ENCODE peak calls at places on chromosomes 12 and 14, in seven cellular contexts. F, X, D, A, V, I and T are unnamed samples.

GRCh38 chr12:28446031-28446430 is 255.8 kb downstream of the CCDC91 start:
- DNase-seq in F (no peak), X (no peak), D (no peak), A (no peak), V (no peak), I (no peak), T (no peak)

GRCh38 chr14:55281316-55281839 is 10.2 kb downstream of the FBXO34 start:
- DNase-seq in F (no peak), X (no peak), D (no peak), A (no peak), V (no peak), I (no peak), T (no peak)

GRCh38 chr12:12705833-12706520 is 10.0 kb upstream of the GPR19 start:
- DNase-seq in F (no peak), X (no peak), D (no peak), A (no peak), V (no peak), I (no peak), T (no peak)

GRCh38 chr14:32417956-32418552 is 89.0 kb downstream of the AKAP6 start:
- DNase-seq in F (no peak), X (no peak), D (peak; percentile 76), A (no peak), V (peak; percentile 82), I (no peak), T (no peak)

GRCh38 chr12:108890208-108890607 is 10.3 kb downstream of the DAO start:
- DNase-seq in F (no peak), X (no peak), D (peak; percentile 24), A (no peak), V (peak; percentile 50), I (peak; percentile 14), T (no peak)

GRCh38 chr12:116194935-116195431 is 82.5 kb downstream of the MED13L start:
- DNase-seq in F (no peak), X (peak; percentile 45), D (no peak), A (no peak), V (no peak), I (no peak), T (no peak)

GRCh38 chr14:98949506-98950135 is 322.4 kb downstream of the BCL11B start:
- DNase-seq in F (no peak), X (no peak), D (no peak), A (no peak), V (no peak), I (no peak), T (no peak)

GRCh38 chr12:59164226-59164625 is 243.9 kb upstream of the LRIG3 start:
- DNase-seq in F (no peak), X (no peak), D (no peak), A (no peak), V (no peak), I (no peak), T (no peak)

GRCh38 chr12:31011746-31012567 is 61.7 kb upstream of the DDX11 start:
- DNase-seq in F (no peak), X (no peak), D (no peak), A (no peak), V (no peak), I (no peak), T (no peak)

GRCh38 chr12:80325167-80325959 is 118.7 kb upstream of the PTPRQ start:
- DNase-seq in F (no peak), X (no peak), D (peak; percentile 6), A (no peak), V (no peak), I (no peak), T (no peak)

GRCh38 chr12:104219908-104220404 is 4.4 kb downstream of the TXNRD1 start:
- DNase-seq in F (no peak), X (no peak), D (no peak), A (no peak), V (peak; percentile 100), I (no peak), T (no peak)

GRCh38 chr12:25529738-25530137 is 23.3 kb downstream of the LMNTD1 start:
- DNase-seq in F (no peak), X (no peak), D (peak; percentile 20), A (no peak), V (peak; percentile 33), I (no peak), T (no peak)

GRCh38 chr14:74515891-74516412 is 22.4 kb downstream of the ISCA2 start:
- DNase-seq in F (no peak), X (no peak), D (no peak), A (no peak), V (no peak), I (no peak), T (no peak)

GRCh38 chr14:100826371-100827139 is 637 bp downstream of the MEG3 start:
- DNase-seq in F (no peak), X (no peak), D (no peak), A (peak; percentile 36), V (no peak), I (no peak), T (no peak)

GRCh38 chr14:55864890-55865655 is 253.1 kb upstream of the PELI2 start:
- DNase-seq in F (no peak), X (no peak), D (no peak), A (no peak), V (peak; percentile 60), I (no peak), T (no peak)

GRCh38 chr12:32486158-32486557 is 86.8 kb downstream of the FGD4 start:
- DNase-seq in F (no peak), X (no peak), D (no peak), A (no peak), V (peak; percentile 24), I (no peak), T (no peak)

GRCh38 chr14:55454264-55455151 is 14.1 kb upstream of the TBPL2 start:
- DNase-seq in F (peak; percentile 52), X (no peak), D (peak; percentile 89), A (peak; percentile 71), V (peak; percentile 96), I (no peak), T (no peak)

DNA sequence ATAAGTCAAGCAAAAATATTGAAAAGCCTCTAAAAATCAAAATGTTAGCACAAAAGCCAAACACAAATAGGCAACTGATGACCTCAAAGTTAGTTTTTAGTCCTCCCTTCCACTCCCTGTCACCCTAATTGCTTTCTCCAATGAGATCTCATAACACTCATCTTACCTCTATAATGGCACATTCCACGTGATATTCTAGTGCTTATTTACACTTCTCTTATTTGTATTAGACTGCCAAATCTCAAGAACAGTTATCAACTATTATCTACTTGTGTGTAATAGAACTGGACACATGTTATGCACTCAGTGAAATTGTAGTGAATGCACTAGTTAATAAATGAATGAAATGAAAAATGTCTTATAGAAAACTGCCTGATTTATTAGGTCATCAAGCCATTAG is 55.5 kb upstream of the AVPR1A start:
- DNase-seq in F (no peak), X (no peak), D (no peak), A (no peak), V (no peak), I (no peak), T (no peak)
- TF ChIP-seq CTCF in F (no peak), X (no peak), D (no peak), A (no peak), V (no peak), I (no peak), T (no peak)

DNA sequence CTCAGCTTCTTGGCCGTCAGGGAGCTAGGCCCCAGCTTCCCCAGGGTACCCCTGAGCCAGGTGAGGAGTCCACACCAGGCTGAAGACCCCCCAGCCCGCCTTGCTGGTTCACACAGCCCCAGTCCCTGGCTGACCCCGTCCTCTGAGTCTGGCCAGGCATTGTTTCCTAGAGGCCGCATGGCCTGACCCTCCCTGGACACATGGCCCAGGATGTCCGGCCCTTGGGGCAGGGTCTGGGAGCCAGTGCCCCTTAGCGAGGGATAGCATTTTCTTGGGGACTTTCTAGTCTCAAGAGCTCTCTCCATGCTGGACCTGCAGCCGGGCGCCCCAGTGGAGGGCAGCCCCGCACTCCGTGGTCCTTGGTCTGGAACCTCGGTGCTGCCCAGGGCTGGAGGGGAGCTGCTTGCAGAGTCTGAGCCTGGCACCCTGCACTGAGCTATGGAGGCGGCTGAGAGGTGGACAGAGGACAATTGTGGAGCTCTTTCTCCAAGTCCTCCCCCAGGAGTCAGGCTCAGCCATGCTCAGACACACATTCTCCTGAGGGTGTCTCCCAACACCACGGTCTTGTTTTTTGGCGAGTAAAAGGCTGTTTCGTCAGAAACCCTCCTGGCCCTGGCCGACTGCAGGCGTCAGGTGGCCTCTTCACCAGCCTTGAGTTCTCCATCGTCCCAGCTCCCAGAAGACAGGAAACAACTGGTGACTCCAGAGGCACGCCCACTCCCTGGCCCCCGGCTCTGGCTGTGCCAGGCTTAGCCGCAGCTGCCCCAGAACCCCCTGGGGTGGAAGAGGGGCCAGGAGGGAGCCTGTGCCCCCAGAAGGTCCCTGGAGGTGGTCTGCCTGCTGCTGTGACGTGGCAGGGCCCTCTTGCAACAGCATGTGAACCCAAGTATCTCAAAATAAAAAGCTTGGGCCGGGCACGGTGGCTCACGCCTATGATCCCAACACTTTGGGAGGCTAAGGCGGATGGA is 17.6 kb upstream of the CRIP2 start:
- DNase-seq in F (no peak), X (no peak), D (no peak), A (no peak), V (no peak), I (no peak), T (no peak)
- TF ChIP-seq CTCF in F (no peak), X (no peak), D (no peak), A (no peak), V (no peak), I (no peak), T (no peak)

GRCh38 chr12:18373176-18373575 is 111.9 kb downstream of the PIK3C2G start:
- DNase-seq in F (no peak), X (no peak), D (no peak), A (no peak), V (no peak), I (no peak), T (no peak)
- TF ChIP-seq CTCF in F (no peak), X (no peak), D (no peak), A (no peak), V (no peak), I (no peak), T (no peak)

GRCh38 chr12:52964556-52965336 is 15.8 kb downstream of the KRT18 start:
- DNase-seq in F (no peak), X (no peak), D (no peak), A (no peak), V (no peak), I (no peak), T (no peak)
- TF ChIP-seq CTCF in F (no peak), X (no peak), D (no peak), A (no peak), V (no peak), I (no peak), T (no peak)

GRCh38 chr12:8455281-8455680 is 481 bp upstream of the CLEC6A start:
- DNase-seq in F (no peak), X (no peak), D (no peak), A (no peak), V (no peak), I (no peak), T (no peak)

GRCh38 chr12:8455727-8456360 is at the start of gene CLEC6A:
- DNase-seq in F (no peak), X (no peak), D (no peak), A (no peak), V (no peak), I (no peak), T (no peak)

GRCh38 chr12:8453796-8454195 is 2.0 kb upstream of the CLEC6A start:
- DNase-seq in F (no peak), X (no peak), D (no peak), A (no peak), V (no peak), I (no peak), T (no peak)

GRCh38 chr12:8452036-8452435 is 3.7 kb upstream of the CLEC6A start:
- DNase-seq in F (no peak), X (no peak), D (no peak), A (no peak), V (no peak), I (no peak), T (no peak)

GRCh38 chr12:8452976-8453616 is 2.7 kb upstream of the CLEC6A start:
- DNase-seq in F (no peak), X (no peak), D (no peak), A (no peak), V (no peak), I (no peak), T (no peak)
- TF ChIP-seq CTCF in F (no peak), X (no peak), D (no peak), A (no peak), V (no peak), I (no peak), T (no peak)